ENCODE peak calls at places on chromosomes 1 and 21, in eight cellular contexts. Y is lower lobe of right lung; Z is CD4-positive, alpha-beta T cell; A is fibroblast of lung; N is astrocyte of the spinal cord; C is heart left ventricle; G is AG09309; O is AG10803. U is an unnamed sample.

GRCh38 chr21:15065381-15066230 is 806 bp upstream of the NRIP1 start:
- DNase-seq in O (peak; percentile 84), Z (peak; percentile 74), N (peak; percentile 83), A (peak; percentile 89), C (peak; percentile 86), G (peak; percentile 63), Y (peak; percentile 85), U (peak; percentile 82)

GRCh38 chr1:147717051-147717705 is 43.2 kb downstream of the GJA5 start:
- DNase-seq in Y (no peak), C (no peak), O (no peak), N (no peak), G (no peak), A (no peak), Z (no peak), U (peak; percentile 77)

GRCh38 chr1:30966690-30967369 is 58.3 kb upstream of the SDC3 start:
- DNase-seq in Z (no peak), Y (no peak), G (no peak), A (peak; percentile 74), O (peak; percentile 58), C (no peak), N (peak; percentile 74), U (no peak)

GRCh38 chr1:76053021-76053420 is 21.5 kb upstream of the ST6GALNAC3 start:
- DNase-seq in Z (no peak), A (peak; percentile 28), G (no peak), Y (no peak), O (no peak), C (no peak), N (no peak), U (no peak)

GRCh38 chr1:240575976-240576666 is 35.8 kb downstream of the GREM2 start:
- DNase-seq in G (peak; percentile 43), Z (peak; percentile 21), N (peak; percentile 51), O (peak; percentile 85), A (peak; percentile 64), Y (no peak), C (no peak), U (no peak)

GRCh38 chr21:32764186-32764585 is 7.4 kb downstream of the PAXBP1 start:
- DNase-seq in Z (no peak), Y (no peak), C (no peak), A (no peak), N (no peak), G (no peak), O (no peak), U (no peak)

GRCh38 chr1:8303141-8303540 is 14.8 kb upstream of the SLC45A1 start:
- DNase-seq in Z (no peak), A (peak; percentile 90), N (peak; percentile 42), G (no peak), Y (no peak), O (peak; percentile 22), C (no peak), U (no peak)

GRCh38 chr1:170768929-170769328 is 105.0 kb downstream of the PRRX1 start:
- DNase-seq in O (no peak), G (no peak), N (no peak), C (no peak), A (no peak), Y (no peak), Z (no peak), U (no peak)

GRCh38 chr1:40407453-40407852 is 33.9 kb downstream of the SMAP2 start:
- DNase-seq in Y (no peak), O (no peak), Z (no peak), N (no peak), G (no peak), C (no peak), A (no peak), U (no peak)

DNA sequence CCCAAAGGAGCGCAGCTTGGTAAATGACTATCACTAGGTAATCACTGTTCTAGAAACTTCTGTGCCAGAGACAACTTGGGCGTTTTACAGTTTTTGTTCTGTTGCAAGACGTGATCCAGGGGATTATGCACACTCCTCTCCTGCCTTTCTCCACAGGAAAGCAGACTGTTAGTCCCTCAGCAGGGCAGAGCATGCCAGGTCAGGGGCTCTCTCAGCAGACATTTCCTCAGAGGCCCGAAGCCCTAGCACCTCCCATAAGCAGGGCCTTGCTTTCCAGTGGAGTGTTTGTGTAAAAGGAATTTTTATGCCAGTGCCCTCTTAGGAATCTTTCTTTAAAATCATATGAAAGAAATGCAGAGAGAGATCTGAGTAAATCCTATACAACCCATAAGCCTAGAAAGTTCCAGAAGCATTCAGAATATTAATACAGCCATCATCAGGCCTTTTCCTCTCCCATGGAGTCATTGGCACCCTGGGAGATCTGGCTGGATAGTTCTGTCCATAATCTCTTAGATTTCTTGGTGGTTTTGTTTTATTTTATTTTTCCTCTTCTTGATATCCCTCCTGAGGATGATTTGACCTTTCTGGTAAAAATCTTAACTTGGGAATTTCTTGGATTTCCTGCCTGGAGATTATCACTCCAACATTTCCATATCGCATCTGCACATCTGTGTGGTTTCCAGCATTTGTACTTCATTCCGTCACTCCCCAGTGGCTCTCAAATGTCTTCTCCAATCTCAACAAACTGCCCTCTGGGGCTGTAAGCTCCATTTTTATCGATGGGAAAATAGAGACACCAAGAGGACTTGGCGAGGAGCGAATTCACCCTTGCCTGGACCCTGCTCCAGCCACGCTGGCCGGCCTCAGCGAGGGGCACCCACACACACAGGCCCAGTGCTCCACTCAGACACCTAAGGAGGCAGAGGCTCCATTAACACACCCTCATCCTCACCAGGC is 116.1 kb downstream of the PSMG1 start:
- DNase-seq in A (no peak), G (no peak), Z (no peak), N (no peak), C (no peak), O (no peak), Y (no peak), U (no peak)
- TF ChIP-seq CTCF in A (no peak), G (no peak), Z (no peak), N (no peak), C (no peak), O (no peak), Y (no peak), U (no peak)

DNA sequence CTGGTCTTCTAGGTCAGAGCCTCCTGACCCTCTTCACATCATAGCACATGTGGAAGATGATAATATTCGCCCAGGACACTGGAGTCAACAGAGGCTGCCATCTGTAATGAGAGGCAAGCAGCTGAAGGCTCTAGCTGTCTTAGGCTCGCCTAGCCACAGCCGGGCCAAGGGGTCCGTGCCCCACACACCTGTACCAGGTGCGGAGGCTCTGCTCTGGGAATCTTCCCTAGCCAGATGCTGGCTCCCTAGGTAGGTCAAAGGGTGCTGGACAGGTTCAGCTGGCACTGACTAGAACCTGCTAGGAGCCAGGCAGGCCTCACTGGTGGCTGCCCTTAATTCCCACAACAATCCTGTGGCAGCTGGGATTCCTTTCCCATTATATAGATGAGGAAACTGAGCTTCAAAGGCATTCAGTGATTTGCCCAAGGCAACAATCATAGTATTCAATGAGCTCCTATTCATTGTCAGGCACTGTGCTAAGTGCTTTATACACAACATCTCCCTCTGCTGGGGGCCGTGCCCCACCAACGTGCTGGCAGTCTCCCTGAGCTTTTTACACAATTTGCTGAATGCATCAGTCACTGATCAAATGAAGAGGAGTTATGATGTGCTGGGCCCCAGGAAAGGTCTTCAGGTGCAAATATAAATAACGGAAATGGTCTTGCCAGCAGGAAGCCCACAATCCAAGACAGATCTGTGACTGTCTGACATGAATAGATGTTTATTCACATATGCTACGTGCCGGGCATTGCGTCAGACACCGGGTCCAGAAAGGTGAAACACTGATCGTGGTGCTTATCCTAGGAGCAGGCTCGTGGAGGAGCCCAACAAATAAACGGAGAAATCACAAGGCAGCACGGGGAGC is 58.0 kb downstream of the DDX20 start:
- DNase-seq in A (no peak), Z (no peak), G (no peak), O (no peak), C (no peak), N (no peak), Y (no peak), U (no peak)
- TF ChIP-seq CTCF in A (no peak), Z (no peak), G (peak; percentile 19), O (peak; percentile 34), C (no peak), N (no peak), Y (no peak), U (no peak)

GRCh38 chr1:168343566-168343965 is 62.9 kb downstream of the TBX19 start:
- DNase-seq in G (no peak), Z (no peak), C (no peak), A (no peak), Y (no peak), N (no peak), O (no peak), U (no peak)
- TF ChIP-seq CTCF in G (peak; percentile 32), Z (no peak), C (no peak), A (no peak), Y (no peak), N (peak; percentile 24), O (peak; percentile 16), U (no peak)

DNA sequence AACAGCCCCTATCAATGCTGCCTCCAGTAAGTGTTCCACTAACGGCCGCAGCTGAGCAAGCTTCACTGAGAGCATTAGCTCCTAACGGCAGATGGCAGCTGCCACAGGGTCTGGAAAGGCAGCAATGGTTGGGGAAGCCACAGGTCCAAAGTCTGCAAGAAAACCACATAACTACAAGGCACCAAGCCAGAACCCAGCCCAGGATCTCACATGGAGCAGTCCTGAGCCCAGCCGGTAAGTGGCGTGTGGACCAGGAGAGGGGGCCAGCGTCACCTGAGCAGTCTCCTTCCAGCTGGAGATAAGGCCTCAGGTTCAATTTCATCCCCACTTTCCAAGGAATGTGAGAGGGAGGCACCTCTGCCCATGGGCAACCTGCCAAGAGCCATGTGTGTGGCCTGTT is 13.2 kb downstream of the SYT2 start:
- DNase-seq in G (no peak), O (no peak), Z (no peak), N (no peak), C (no peak), A (no peak), Y (no peak), U (peak; percentile 65)
- TF ChIP-seq CTCF in G (no peak), O (no peak), Z (no peak), N (no peak), C (no peak), A (no peak), Y (no peak), U (no peak)

DNA sequence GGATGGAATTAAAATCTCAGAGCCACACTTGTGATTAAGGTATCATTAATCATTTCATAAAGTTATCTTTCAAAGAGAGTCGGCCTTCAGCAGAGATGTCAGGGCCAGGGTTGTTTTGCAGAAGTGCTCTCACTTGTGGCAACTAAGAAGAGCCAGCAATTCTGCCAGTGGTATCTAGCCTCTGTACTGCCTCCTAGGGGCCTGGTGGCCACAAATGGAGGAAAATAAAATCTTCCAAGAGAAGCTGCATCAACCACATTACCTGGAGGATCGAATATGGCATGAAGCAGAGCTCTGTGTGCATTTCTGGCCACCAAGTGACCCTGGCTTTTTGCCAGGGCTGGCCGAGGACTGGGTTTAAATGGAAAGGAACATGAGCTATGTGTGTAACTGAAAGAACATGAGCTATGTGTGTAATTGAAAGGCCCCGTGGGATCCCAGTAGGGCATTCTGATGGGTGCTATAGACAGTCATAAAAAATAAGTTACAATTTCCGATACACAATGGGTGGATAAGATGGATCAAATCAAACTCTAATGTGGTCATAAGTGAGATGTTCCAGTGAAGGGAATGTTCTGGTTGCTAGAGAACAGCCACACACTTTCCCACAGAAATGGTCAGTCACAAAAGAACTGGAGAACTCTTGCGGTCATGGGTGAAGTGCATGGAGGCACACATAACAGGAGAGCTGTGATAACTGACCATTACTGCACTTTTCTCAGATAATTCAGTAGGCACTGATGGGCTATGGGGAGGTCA is 335.8 kb downstream of the CAMTA1 start:
- DNase-seq in Z (no peak), C (no peak), N (peak; percentile 56), G (no peak), O (no peak), A (peak; percentile 58), Y (no peak), U (no peak)
- TF ChIP-seq CTCF in Z (no peak), C (no peak), N (peak; percentile 34), G (peak; percentile 19), O (no peak), A (no peak), Y (no peak), U (no peak)

GRCh38 chr21:21921410-21922232 is 923.4 kb downstream of the NCAM2 start:
- DNase-seq in O (peak; percentile 25), A (peak; percentile 28), N (peak; percentile 56), G (no peak), C (no peak), Y (no peak), Z (no peak), U (no peak)
- TF ChIP-seq CTCF in O (peak; percentile 67), A (peak; percentile 5), N (peak; percentile 59), G (peak; percentile 14), C (no peak), Y (peak; percentile 46), Z (no peak), U (peak; percentile 12)

U was measured in mucosa of descending colon.